ENCODE peak calls at places on chromosomes 1 and 21, in five cellular contexts. T is H9, A is trophoblast cell, D is mesenchymal stem cell, R is H1. C is an unnamed sample.
A peak's percentile ranks its signal among the peaks of the same experiment; 100 is the strongest.

GRCh38 chr1:44730741-44731512 is at the start of gene RNU5D-1:
- DNase-seq in T (peak; percentile 89), A (peak; percentile 97), D (peak; percentile 100), R (no peak), C (peak; percentile 78)

GRCh38 chr1:86507935-86508582 is 38.8 kb upstream of the CLCA4 start:
- DNase-seq in T (peak; percentile 41), A (no peak), D (peak; percentile 58), R (no peak), C (no peak)

GRCh38 chr1:155069551-155070391 is 6.2 kb downstream of the EFNA4 start:
- DNase-seq in T (no peak), A (no peak), D (no peak), R (no peak), C (no peak)

GRCh38 chr1:223556414-223557124 is 108.9 kb downstream of the CAPN8 start:
- DNase-seq in T (peak; percentile 76), A (peak; percentile 21), D (no peak), R (peak; percentile 31), C (peak; percentile 51)

GRCh38 chr1:235821361-235821981 is 45.2 kb downstream of the LYST start:
- DNase-seq in T (no peak), A (peak; percentile 38), D (peak; percentile 63), R (no peak), C (no peak)

GRCh38 chr1:233599542-233600073 is 14.3 kb upstream of the KCNK1 start:
- DNase-seq in T (no peak), A (no peak), D (no peak), R (no peak), C (no peak)

GRCh38 chr1:44659566-44659965 is 14.7 kb downstream of the TMEM53 start:
- DNase-seq in T (no peak), A (no peak), D (no peak), R (no peak), C (no peak)

GRCh38 chr1:232162001-232162400 is 467.9 kb downstream of the SIPA1L2 start:
- DNase-seq in T (no peak), A (no peak), D (no peak), R (no peak), C (no peak)

GRCh38 chr1:221394011-221394544 is 347.8 kb downstream of the DUSP10 start:
- DNase-seq in T (no peak), A (no peak), D (peak; percentile 77), R (no peak), C (no peak)

GRCh38 chr1:171852273-171852672 is 11.0 kb downstream of the DNM3 start:
- DNase-seq in T (no peak), A (peak; percentile 2), D (no peak), R (no peak), C (no peak)

GRCh38 chr1:94416901-94417701 is 1.1 kb upstream of the ABCD3 start:
- DNase-seq in T (no peak), A (peak; percentile 24), D (peak; percentile 70), R (no peak), C (no peak)

GRCh38 chr21:37766104-37766503 is 150.2 kb downstream of the KCNJ6 start:
- DNase-seq in T (no peak), A (no peak), D (no peak), R (no peak), C (no peak)

GRCh38 chr1:101039245-101039644 is 13.7 kb upstream of the DPH5 start:
- DNase-seq in T (no peak), A (no peak), D (no peak), R (no peak), C (no peak)

GRCh38 chr1:64474639-64475038 is 4.7 kb downstream of the CACHD1 start:
- DNase-seq in T (no peak), A (no peak), D (no peak), R (no peak), C (no peak)

GRCh38 chr1:102084771-102085535 is 88.2 kb upstream of the OLFM3 start:
- DNase-seq in T (no peak), A (peak; percentile 71), D (no peak), R (no peak), C (no peak)

GRCh38 chr1:102085896-102086295 is 89.2 kb upstream of the OLFM3 start:
- DNase-seq in T (no peak), A (peak; percentile 46), D (no peak), R (no peak), C (no peak)

GRCh38 chr1:102083186-102083585 is 86.5 kb upstream of the OLFM3 start:
- DNase-seq in T (no peak), A (peak; percentile 62), D (no peak), R (no peak), C (no peak)
- H2BK12ac ChIP-seq in T (no peak overlapping the region), A (no peak overlapping the region), D (no peak overlapping the region), R (no peak overlapping the region), C (no peak overlapping the region)

DNA sequence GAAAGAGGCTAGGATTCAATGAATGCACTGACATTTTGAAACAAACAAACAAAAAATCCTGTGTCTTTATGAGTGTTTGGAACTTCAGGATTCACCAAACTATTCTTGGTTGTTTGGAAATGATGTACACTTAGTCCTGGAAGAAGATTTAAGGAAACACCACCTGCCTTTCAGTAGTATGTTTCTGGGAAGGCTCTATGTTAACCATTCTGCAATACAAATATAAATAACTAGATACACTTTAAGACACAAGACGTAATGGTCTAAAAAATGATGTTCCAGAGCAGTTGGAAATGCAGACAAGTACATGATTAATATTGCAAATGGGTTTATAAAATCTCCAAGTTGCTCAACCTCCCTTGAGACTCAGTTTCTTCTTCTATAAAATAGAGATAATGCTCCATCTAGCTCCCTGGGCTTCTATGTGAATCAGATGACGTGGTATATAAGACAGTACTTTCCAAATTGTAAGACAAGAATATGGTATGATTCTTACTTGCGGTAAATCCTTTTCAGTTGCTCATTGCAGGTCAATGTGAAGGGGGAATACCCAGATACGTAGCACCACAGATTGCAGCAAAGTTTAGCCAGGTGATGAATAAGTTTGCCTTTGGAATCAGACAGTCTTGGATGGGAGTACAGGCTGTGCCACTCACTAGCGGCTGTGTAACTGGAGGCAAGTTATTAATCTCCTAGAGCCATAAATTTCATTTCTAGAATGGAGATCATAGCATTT is 224.8 kb upstream of the SGIP1 start:
- DNase-seq in T (no peak), A (no peak), D (no peak), R (no peak), C (no peak)
- H2BK12ac ChIP-seq in T (no peak overlapping the region), A (no peak overlapping the region), D (no peak overlapping the region), R (no peak overlapping the region), C (no peak overlapping the region)

DNA sequence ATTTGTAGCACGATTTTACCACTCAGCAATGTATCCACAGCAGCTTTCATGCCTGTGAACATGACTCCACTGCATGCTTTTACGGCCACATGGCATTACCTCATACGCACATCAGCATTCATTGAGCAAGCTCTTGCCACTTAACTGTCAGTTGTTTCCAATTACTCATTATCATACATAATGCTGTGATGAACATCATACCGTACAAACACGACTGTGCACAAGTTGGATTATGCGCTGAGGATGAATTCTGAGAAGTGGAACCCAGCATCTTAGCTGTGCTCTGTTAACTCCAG is 9.6 kb downstream of the UMODL1 start:
- DNase-seq in T (no peak), A (peak; percentile 29), D (peak; percentile 94), R (no peak), C (no peak)
- H2BK12ac ChIP-seq in T (no peak overlapping the region), A (no peak overlapping the region), D (no peak overlapping the region), R (no peak overlapping the region), C (no peak overlapping the region)

GRCh38 chr1:193658711-193659110 is 472.3 kb upstream of the B3GALT2 start:
- DNase-seq in T (no peak), A (no peak), D (no peak), R (no peak), C (no peak)

GRCh38 chr1:193657552-193657951 is 471.1 kb upstream of the B3GALT2 start:
- DNase-seq in T (no peak), A (no peak), D (no peak), R (no peak), C (no peak)

GRCh38 chr1:193660428-193660827 is 474.0 kb upstream of the B3GALT2 start:
- DNase-seq in T (no peak), A (no peak), D (no peak), R (no peak), C (no peak)

GRCh38 chr1:193654951-193655705 is 468.7 kb upstream of the B3GALT2 start:
- DNase-seq in T (no peak), A (no peak), D (no peak), R (no peak), C (no peak)

DNA sequence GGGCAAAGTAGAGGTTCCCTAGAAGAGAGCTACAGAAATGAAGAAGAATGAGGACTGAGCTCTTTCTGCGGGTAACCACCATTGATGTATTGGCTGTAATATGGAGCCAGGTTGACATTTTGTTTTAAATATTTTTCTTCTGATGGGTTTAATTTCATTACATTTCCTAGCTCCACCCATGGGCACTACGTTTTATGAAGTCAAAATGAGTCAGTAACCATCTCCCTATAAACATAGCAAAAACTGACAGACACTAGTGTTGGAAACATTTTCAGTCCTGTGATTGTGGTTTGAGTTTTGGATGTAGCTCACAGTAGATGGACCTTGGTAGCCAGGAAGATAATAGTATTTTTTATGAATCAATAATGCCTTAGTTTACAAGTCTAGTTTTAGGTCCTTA is 470.4 kb upstream of the B3GALT2 start:
- DNase-seq in T (no peak), A (no peak), D (no peak), R (no peak), C (no peak)
- H2BK12ac ChIP-seq in T (no peak overlapping the region), A (no peak overlapping the region), D (no peak overlapping the region), R (no peak overlapping the region), C (no peak overlapping the region)

GRCh38 chr1:185058886-185059285 is 13.5 kb downstream of the RNF2 start:
- DNase-seq in T (no peak), A (no peak), D (no peak), R (no peak), C (no peak)
- H2BK12ac ChIP-seq in T (no peak overlapping the region), A (no peak overlapping the region), D (no peak overlapping the region), R (no peak overlapping the region), C (no peak overlapping the region)

GRCh38 chr1:67851800-67852199 is 18.5 kb upstream of the GNG12 start:
- DNase-seq in T (no peak), A (no peak), D (no peak), R (no peak), C (no peak)
- H2BK12ac ChIP-seq in T (no peak overlapping the region), A (no peak overlapping the region), D (no peak overlapping the region), R (no peak overlapping the region), C (no peak overlapping the region)

GRCh38 chr1:173294853-173295252 is 87.7 kb upstream of the TNFSF4 start:
- DNase-seq in T (no peak), A (no peak), D (no peak), R (no peak), C (no peak)
- H2BK12ac ChIP-seq in T (no peak overlapping the region), A (no peak overlapping the region), D (no peak overlapping the region), R (no peak overlapping the region), C (no peak overlapping the region)

DNA sequence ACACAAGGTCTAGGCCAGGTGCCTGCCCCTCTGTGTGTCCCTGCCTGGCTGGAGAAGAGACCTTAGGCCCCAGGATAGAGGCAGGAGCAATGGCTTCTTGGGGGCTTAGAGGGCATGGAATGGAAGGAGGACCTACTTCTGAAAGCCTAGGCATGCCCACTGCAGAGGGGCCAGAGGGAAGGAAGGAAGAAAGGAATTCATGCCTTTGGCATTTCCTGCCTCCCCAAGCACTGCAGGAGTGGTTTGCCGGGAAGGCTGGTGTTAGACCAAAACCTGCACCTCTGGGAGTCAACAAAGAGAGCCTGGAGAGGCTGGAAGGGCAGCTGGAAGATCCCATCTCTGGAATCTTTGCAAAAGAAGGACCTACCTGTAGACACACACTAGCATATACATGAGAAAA is 50.7 kb upstream of the KCNE2 start:
- DNase-seq in T (no peak), A (no peak), D (no peak), R (no peak), C (no peak)
- H2BK12ac ChIP-seq in T (no peak overlapping the region), A (no peak overlapping the region), D (no peak overlapping the region), R (no peak overlapping the region), C (no peak overlapping the region)

C was measured in neuronal stem cell.